ENCODE peak calls at places on chromosome 22, in ten cellular contexts. V is body of pancreas, S is fibroblast of lung, A is coronary artery, H is bronchial epithelial cell, R is IMR-90, X is thoracic aorta, M is GM06990, D is choroid plexus epithelial cell, Y is H9. F is an unnamed sample.

GRCh38 chr22:49291169-49291568 is 536.5 kb downstream of the BRD1 start:
- DNase-seq in X (no peak), V (no peak), D (no peak), R (no peak), H (no peak), Y (peak; percentile 19), M (no peak), A (no peak), S (no peak), F (no peak)

GRCh38 chr22:41919357-41920224 is 4.7 kb upstream of the SHISA8 start:
- DNase-seq in S (peak; percentile 16), H (no peak), Y (peak; percentile 93), M (peak; percentile 88), A (no peak), R (peak; percentile 11), D (peak; percentile 70), V (peak; percentile 56), X (no peak), F (no peak)

GRCh38 chr22:43411981-43412807 is at the start of gene MPPED1:
- DNase-seq in D (no peak), R (no peak), M (no peak), A (no peak), H (no peak), S (no peak), Y (no peak), X (no peak), V (no peak), F (no peak)

GRCh38 chr22:43333978-43334377 is 9.2 kb downstream of the SCUBE1 start:
- DNase-seq in R (no peak), Y (no peak), M (no peak), S (no peak), V (no peak), D (no peak), H (no peak), X (no peak), A (no peak), F (no peak)

GRCh38 chr22:19889951-19890350 is 35.3 kb upstream of the GNB1L start:
- DNase-seq in X (no peak), H (no peak), R (no peak), M (no peak), A (no peak), Y (no peak), V (no peak), D (no peak), S (no peak), F (no peak)

GRCh38 chr22:42994917-42995562 is 19.9 kb downstream of the PACSIN2 start:
- DNase-seq in X (peak; percentile 60), S (peak; percentile 94), Y (no peak), M (peak; percentile 34), H (peak; percentile 98), V (peak; percentile 88), R (peak; percentile 94), D (peak; percentile 93), A (peak; percentile 88), F (peak; percentile 95)

GRCh38 chr22:30116362-30117117 is 36.3 kb downstream of the HORMAD2 start:
- DNase-seq in A (no peak), R (peak; percentile 78), V (no peak), Y (no peak), D (peak; percentile 67), M (no peak), X (no peak), H (peak; percentile 92), S (peak; percentile 81), F (peak; percentile 2)

GRCh38 chr22:49115186-49115585 is 712.5 kb downstream of the BRD1 start:
- DNase-seq in R (no peak), S (no peak), M (no peak), V (no peak), Y (no peak), X (no peak), H (no peak), A (no peak), D (no peak), F (no peak)

GRCh38 chr22:44023404-44024287 is 456 bp upstream of the PARVB start:
- DNase-seq in V (peak; percentile 34), M (peak; percentile 83), H (no peak), S (peak; percentile 40), R (peak; percentile 12), X (no peak), Y (peak; percentile 42), A (no peak), D (no peak), F (no peak)

GRCh38 chr22:24466831-24467249 is 28.3 kb upstream of the UPB1 start:
- DNase-seq in V (peak; percentile 29), M (no peak), X (no peak), H (no peak), R (peak; percentile 74), Y (no peak), D (peak; percentile 97), A (no peak), S (peak; percentile 77), F (peak; percentile 53)

GRCh38 chr22:45007247-45007945 is 2.4 kb downstream of the PHF21B start:
- DNase-seq in D (peak; percentile 31), M (no peak), H (no peak), R (peak; percentile 27), Y (peak; percentile 91), A (no peak), X (no peak), S (peak; percentile 55), V (peak; percentile 27), F (no peak)

GRCh38 chr22:22704156-22704946 is 59.9 kb downstream of the GGTLC2 start:
- DNase-seq in S (no peak), R (no peak), D (no peak), A (peak; percentile 22), Y (peak; percentile 5), X (no peak), H (no peak), M (no peak), V (no peak), F (no peak)

GRCh38 chr22:27436591-27436990 is 365.0 kb downstream of the MN1 start:
- DNase-seq in H (no peak), Y (no peak), A (no peak), M (no peak), V (no peak), X (no peak), S (no peak), R (no peak), D (no peak), F (no peak)
- TF ChIP-seq CTCF in H (no peak), Y (no peak), A (no peak), M (no peak), V (no peak), X (no peak), S (no peak), R (no peak), D (no peak), F (no peak)

GRCh38 chr22:46129390-46130041 is 20.8 kb upstream of the PPARA start:
- DNase-seq in R (no peak), M (peak; percentile 48), H (no peak), D (no peak), A (no peak), X (no peak), V (no peak), S (no peak), Y (no peak), F (no peak)

GRCh38 chr22:46128606-46129005 is 21.7 kb upstream of the PPARA start:
- DNase-seq in M (no peak), R (no peak), V (no peak), A (no peak), Y (no peak), S (no peak), X (no peak), H (no peak), D (no peak), F (no peak)

GRCh38 chr22:46132830-46133587 is 17.3 kb upstream of the PPARA start:
- DNase-seq in X (no peak), S (no peak), D (no peak), M (no peak), V (no peak), A (no peak), R (no peak), Y (no peak), H (no peak), F (no peak)

GRCh38 chr22:46133588-46133855 is 16.8 kb upstream of the PPARA start:
- DNase-seq in X (no peak), Y (no peak), R (no peak), S (no peak), D (no peak), H (no peak), A (no peak), V (no peak), M (no peak), F (no peak)

DNA sequence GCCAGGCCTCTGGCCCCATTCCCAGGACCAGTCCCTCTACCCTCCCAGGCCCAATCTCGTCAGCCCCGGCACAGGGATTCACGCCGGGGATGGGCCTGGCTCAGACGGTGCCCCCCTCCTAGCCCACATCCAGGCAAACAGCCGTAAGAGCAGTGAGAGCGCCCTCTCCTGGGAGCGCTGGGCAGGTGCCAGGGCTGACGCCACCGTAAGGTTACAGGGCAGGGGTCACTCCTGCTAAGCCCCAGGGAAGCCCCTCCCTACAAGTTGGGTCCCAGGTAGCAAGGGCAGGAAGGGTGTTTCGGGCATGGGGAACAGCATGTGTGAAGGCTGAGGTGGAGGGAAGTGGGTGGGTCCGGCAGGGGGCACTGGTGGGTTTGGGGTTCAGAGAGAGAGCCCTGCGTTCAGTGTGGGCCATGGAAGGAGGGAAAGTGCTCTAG is 19.2 kb upstream of the PPARA start:
- DNase-seq in H (no peak), D (no peak), V (no peak), R (no peak), M (no peak), Y (peak; percentile 85), X (no peak), A (no peak), S (no peak), F (no peak)
- TF ChIP-seq CTCF in H (peak; percentile 22), D (peak; percentile 48), V (no peak), R (peak; percentile 25), M (peak; percentile 30), Y (peak; percentile 97), X (no peak), A (no peak), S (peak; percentile 37), F (peak; percentile 70)

DNA sequence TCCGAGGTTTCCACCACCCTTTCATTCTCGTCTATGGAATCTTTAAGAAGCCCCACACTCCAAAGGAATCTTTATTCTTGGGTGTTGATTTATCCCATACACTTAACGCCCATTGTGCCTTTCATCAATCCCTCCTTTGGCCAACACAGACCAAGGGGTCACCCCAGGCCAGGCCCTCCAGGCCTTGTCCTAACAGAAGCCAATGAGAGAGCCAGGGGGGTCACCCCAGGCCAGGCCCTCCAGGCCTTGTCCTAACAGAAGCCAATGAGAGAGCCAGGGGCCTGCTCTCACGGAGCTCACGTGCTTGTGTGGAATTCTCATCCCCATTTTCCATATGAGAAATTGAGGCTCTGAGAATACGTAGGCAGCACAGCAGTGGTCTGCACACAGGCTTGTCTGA is 47.9 kb upstream of the TIMP3 start:
- DNase-seq in V (no peak), D (no peak), R (no peak), S (no peak), Y (no peak), H (no peak), X (no peak), M (no peak), A (no peak), F (no peak)
- TF ChIP-seq CTCF in V (no peak), D (no peak), R (no peak), S (no peak), Y (no peak), H (no peak), X (no peak), M (no peak), A (no peak), F (no peak)

DNA sequence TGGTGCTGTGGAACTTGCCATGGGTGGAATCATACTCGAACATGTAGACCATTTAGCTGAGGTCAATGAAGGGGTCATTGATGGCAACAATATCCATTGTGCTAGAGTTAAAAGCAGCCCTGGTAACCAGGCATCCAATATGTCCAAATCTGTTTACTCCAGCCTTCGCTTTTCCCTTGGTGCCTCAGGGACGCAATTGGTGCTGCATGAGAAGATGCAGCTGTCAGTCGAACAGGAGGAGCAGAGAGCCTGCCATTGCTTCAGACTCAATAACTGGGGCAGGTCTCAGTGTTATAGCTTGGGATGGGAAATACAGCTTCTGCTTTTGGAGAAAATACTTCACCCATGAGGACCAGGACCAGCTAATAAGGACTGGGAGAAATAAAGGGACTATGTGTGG is 5.0 kb upstream of the MCHR1 start:
- DNase-seq in H (no peak), X (no peak), R (no peak), D (no peak), V (no peak), Y (no peak), S (no peak), A (no peak), M (no peak), F (no peak)
- TF ChIP-seq CTCF in H (no peak), X (no peak), R (no peak), D (no peak), V (no peak), Y (no peak), S (no peak), A (no peak), M (no peak), F (no peak)

F was measured in HFFc6.